ENCODE peak calls at places on chromosomes 16 and 17, in four cellular contexts. One of them, this sample, is unnamed.

GRCh38 chr17:19341641-19342610 is 20.6 kb downstream of the B9D1 start:
- DNase-seq in B cell: peak
- DNase-seq in myocyte: peak
- DNase-seq in IMR-90: peak
- DNase-seq in this sample: no peak

GRCh38 chr16:71767060-71767900 is 41.4 kb downstream of the AP1G1 start:
- DNase-seq in B cell: no peak
- DNase-seq in myocyte: no peak
- DNase-seq in IMR-90: no peak
- DNase-seq in this sample: no peak

GRCh38 chr16:23113185-23113584 is 36.1 kb downstream of the USP31 start:
- DNase-seq in B cell: no peak
- DNase-seq in myocyte: no peak
- DNase-seq in IMR-90: no peak
- DNase-seq in this sample: no peak

GRCh38 chr17:12342609-12343248 is 322.1 kb downstream of the MAP2K4 start:
- DNase-seq in B cell: no peak
- DNase-seq in myocyte: no peak
- DNase-seq in IMR-90: no peak
- DNase-seq in this sample: peak

GRCh38 chr17:77427471-77427991 is 286.8 kb downstream of the SEC14L1 start:
- DNase-seq in B cell: no peak
- DNase-seq in myocyte: peak
- DNase-seq in IMR-90: peak
- DNase-seq in this sample: no peak

GRCh38 chr17:4626734-4627256 is 14.7 kb downstream of the ALOX15 start:
- DNase-seq in B cell: no peak
- DNase-seq in myocyte: no peak
- DNase-seq in IMR-90: no peak
- DNase-seq in this sample: no peak

GRCh38 chr17:64423881-64424280 is 25.0 kb upstream of the MILR1 start:
- DNase-seq in B cell: no peak
- DNase-seq in myocyte: no peak
- DNase-seq in IMR-90: no peak
- DNase-seq in this sample: no peak

GRCh38 chr16:84606081-84606875 is 11.6 kb downstream of the COTL1 start:
- DNase-seq in B cell: no peak
- DNase-seq in myocyte: no peak
- DNase-seq in IMR-90: no peak
- DNase-seq in this sample: no peak

GRCh38 chr17:44757045-44757917 is 1.5 kb upstream of the ADAM11 start:
- DNase-seq in B cell: no peak
- DNase-seq in myocyte: no peak
- DNase-seq in IMR-90: no peak
- DNase-seq in this sample: no peak

GRCh38 chr16:19382887-19383816 is 34.5 kb upstream of the TMC5 start:
- DNase-seq in B cell: no peak
- DNase-seq in myocyte: no peak
- DNase-seq in IMR-90: no peak
- DNase-seq in this sample: no peak

GRCh38 chr16:66189951-66190350 is 176.5 kb upstream of the CDH5 start:
- DNase-seq in B cell: no peak
- DNase-seq in myocyte: peak
- DNase-seq in IMR-90: peak
- DNase-seq in this sample: no peak

GRCh38 chr17:30165960-30166359 is 49.3 kb downstream of the NSRP1 start:
- DNase-seq in B cell: no peak
- DNase-seq in myocyte: no peak
- DNase-seq in IMR-90: no peak
- DNase-seq in this sample: peak

This sample was measured in NAMALWA.